ENCODE peak calls at places on chromosomes 6 and 20, in seven cellular contexts. F is KBM-7; M is activated CD4-positive, alpha-beta T cell treated with anti-CD3 and anti-CD28 coated beads for 48 hours; Q is GM04504; I is activated effector memory CD4-positive, alpha-beta T cell treated with anti-CD3 and anti-CD28 coated beads, Interleukin-2, amount 50 U/mL, for 16 hours; S is 8988T; X is RKO. T is an unnamed sample.

GRCh38 chr6:111625511-111626331 is 20.0 kb upstream of the TRAF3IP2 start:
- DNase-seq in M (no peak), F (no peak), S (no peak), Q (no peak), X (no peak), I (no peak), T (no peak)

GRCh38 chr20:12575352-12576095 is 433.2 kb upstream of the SPTLC3 start:
- DNase-seq in Q (no peak), X (no peak), M (no peak), S (no peak), F (no peak), I (no peak), T (no peak)

GRCh38 chr6:136964368-136964767 is 42.3 kb downstream of the SLC35D3 start:
- DNase-seq in X (no peak), Q (no peak), M (no peak), S (no peak), I (no peak), F (no peak), T (no peak)

GRCh38 chr20:62918137-62918536 is 8.2 kb downstream of the DIDO1 start:
- DNase-seq in S (no peak), M (peak; percentile 49), Q (no peak), X (no peak), I (peak; percentile 75), F (peak; percentile 24), T (no peak)

GRCh38 chr6:99431901-99432300 is 6.8 kb upstream of the PNISR start:
- DNase-seq in M (no peak), I (no peak), X (no peak), S (no peak), F (no peak), Q (no peak), T (no peak)

GRCh38 chr6:44111434-44112417 is 15.5 kb downstream of the MRPL14 start:
- DNase-seq in Q (no peak), S (no peak), I (no peak), X (no peak), M (no peak), F (no peak), T (no peak)

GRCh38 chr20:24991897-24992419 is 593 bp downstream of the APMAP start:
- DNase-seq in F (peak; percentile 36), S (no peak), I (peak; percentile 69), Q (no peak), X (peak; percentile 29), M (peak; percentile 27), T (no peak)

GRCh38 chr20:50762435-50763201 is 31.2 kb downstream of the PARD6B start:
- DNase-seq in S (no peak), M (no peak), X (no peak), Q (no peak), F (no peak), I (no peak), T (peak; percentile 81)

GRCh38 chr6:166419268-166419667 is 36.5 kb upstream of the MPC1 start:
- DNase-seq in M (peak; percentile 73), X (no peak), I (peak; percentile 83), F (peak; percentile 26), Q (no peak), S (no peak), T (no peak)

GRCh38 chr6:89013463-89013862 is 50.0 kb upstream of the RNGTT start:
- DNase-seq in X (no peak), I (no peak), Q (no peak), S (no peak), F (no peak), M (no peak), T (no peak)

T was measured in Caki2.